ENCODE peak calls at places on chromosomes 2 and 18, in six cellular contexts. Y is endothelial cell of umbilical vein, J is IMR-90, H is ovary, P is adrenal gland, A is HCT116. T is an unnamed sample.

GRCh38 chr18:27378396-27379094 is 193.4 kb upstream of the CHST9 start:
- DNase-seq in Y (peak; percentile 3), J (no peak), H (no peak), P (no peak), A (no peak), T (peak; percentile 5)

GRCh38 chr2:72011356-72011661 is 136.4 kb downstream of the CYP26B1 start:
- DNase-seq in Y (no peak), J (no peak), H (no peak), P (no peak), A (no peak), T (no peak)

GRCh38 chr2:119753041-119753929 is 6.4 kb upstream of the PTPN4 start:
- DNase-seq in Y (peak; percentile 65), J (peak; percentile 56), H (no peak), P (peak; percentile 29), A (peak; percentile 41), T (no peak)

GRCh38 chr18:45672637-45673036 is 51.3 kb upstream of the SLC14A1 start:
- DNase-seq in Y (no peak), J (no peak), H (no peak), P (no peak), A (no peak), T (no peak)

GRCh38 chr2:136238214-136238551 is 120.2 kb upstream of the CXCR4 start:
- DNase-seq in Y (no peak), J (no peak), H (no peak), P (no peak), A (no peak), T (no peak)

GRCh38 chr2:235619544-235619943 is 125.7 kb downstream of the AGAP1 start:
- DNase-seq in Y (no peak), J (no peak), H (no peak), P (no peak), A (no peak), T (no peak)

GRCh38 chr18:54263904-54264336 is 5.4 kb upstream of the POLI start:
- DNase-seq in Y (no peak), J (no peak), H (no peak), P (no peak), A (no peak), T (no peak)

GRCh38 chr2:54471221-54471711 is 15.1 kb downstream of the SPTBN1 start:
- DNase-seq in Y (peak; percentile 65), J (peak; percentile 81), H (no peak), P (peak; percentile 74), A (no peak), T (peak; percentile 78)

GRCh38 chr18:72866901-72867701 is 686 bp downstream of the NETO1 start:
- DNase-seq in Y (no peak), J (no peak), H (no peak), P (no peak), A (no peak), T (no peak)

GRCh38 chr2:208570851-208571763 is 164.5 kb downstream of the PTH2R start:
- DNase-seq in Y (no peak), J (no peak), H (no peak), P (no peak), A (no peak), T (no peak)

GRCh38 chr18:79819951-79820351 is 22.2 kb downstream of the KCNG2 start:
- DNase-seq in Y (no peak), J (no peak), H (no peak), P (no peak), A (no peak), T (no peak)

GRCh38 chr18:78528437-78529228 is 451.0 kb upstream of the SALL3 start:
- DNase-seq in Y (no peak), J (no peak), H (no peak), P (no peak), A (no peak), T (no peak)

GRCh38 chr18:32450874-32451273 is 19.8 kb downstream of the GAREM1 start:
- DNase-seq in Y (no peak), J (no peak), H (no peak), P (no peak), A (no peak), T (no peak)

GRCh38 chr2:240524963-240525718 is 32.6 kb downstream of the ANKMY1 start:
- DNase-seq in Y (no peak), J (no peak), H (no peak), P (no peak), A (no peak), T (no peak)

GRCh38 chr2:240523451-240524281 is 34.1 kb downstream of the ANKMY1 start:
- DNase-seq in Y (no peak), J (no peak), H (no peak), P (no peak), A (no peak), T (no peak)

GRCh38 chr2:240520974-240521350 is 36.8 kb downstream of the ANKMY1 start:
- DNase-seq in Y (no peak), J (no peak), H (no peak), P (no peak), A (no peak), T (no peak)

GRCh38 chr2:240520143-240520973 is 37.4 kb downstream of the ANKMY1 start:
- DNase-seq in Y (no peak), J (no peak), H (no peak), P (no peak), A (no peak), T (no peak)

GRCh38 chr2:240522406-240522805 is 35.4 kb downstream of the ANKMY1 start:
- DNase-seq in Y (no peak), J (no peak), H (no peak), P (no peak), A (no peak), T (no peak)
- H3K9me3 ChIP-seq in Y (peaks cover 5% of the 10 kb centered on the region), J (peaks cover 19% of the 10 kb centered on the region), H (no peaks in the 10 kb centered on the region), P (no peaks in the 10 kb centered on the region), A (peaks cover 27% of the 10 kb centered on the region), T (no peaks in the 10 kb centered on the region)

GRCh38 chr2:105674859-105675541 is 69.7 kb upstream of the NCK2 start:
- DNase-seq in Y (no peak), J (no peak), H (no peak), P (no peak), A (no peak), T (no peak)

GRCh38 chr2:105674406-105674805 is 70.3 kb upstream of the NCK2 start:
- DNase-seq in Y (no peak), J (no peak), H (peak; percentile 58), P (no peak), A (no peak), T (no peak)

GRCh38 chr2:105677901-105678300 is 66.8 kb upstream of the NCK2 start:
- DNase-seq in Y (no peak), J (no peak), H (no peak), P (no peak), A (no peak), T (no peak)

GRCh38 chr2:105678346-105678745 is 66.4 kb upstream of the NCK2 start:
- DNase-seq in Y (no peak), J (no peak), H (no peak), P (no peak), A (no peak), T (no peak)

GRCh38 chr2:105675841-105676240 is 68.9 kb upstream of the NCK2 start:
- DNase-seq in Y (no peak), J (no peak), H (no peak), P (no peak), A (no peak), T (no peak)
- H3K4me3 ChIP-seq in Y (no peak overlapping the region), J (no peak overlapping the region), H (no peak overlapping the region), P (no peak overlapping the region), A (no peak overlapping the region), T (no peak overlapping the region)

DNA sequence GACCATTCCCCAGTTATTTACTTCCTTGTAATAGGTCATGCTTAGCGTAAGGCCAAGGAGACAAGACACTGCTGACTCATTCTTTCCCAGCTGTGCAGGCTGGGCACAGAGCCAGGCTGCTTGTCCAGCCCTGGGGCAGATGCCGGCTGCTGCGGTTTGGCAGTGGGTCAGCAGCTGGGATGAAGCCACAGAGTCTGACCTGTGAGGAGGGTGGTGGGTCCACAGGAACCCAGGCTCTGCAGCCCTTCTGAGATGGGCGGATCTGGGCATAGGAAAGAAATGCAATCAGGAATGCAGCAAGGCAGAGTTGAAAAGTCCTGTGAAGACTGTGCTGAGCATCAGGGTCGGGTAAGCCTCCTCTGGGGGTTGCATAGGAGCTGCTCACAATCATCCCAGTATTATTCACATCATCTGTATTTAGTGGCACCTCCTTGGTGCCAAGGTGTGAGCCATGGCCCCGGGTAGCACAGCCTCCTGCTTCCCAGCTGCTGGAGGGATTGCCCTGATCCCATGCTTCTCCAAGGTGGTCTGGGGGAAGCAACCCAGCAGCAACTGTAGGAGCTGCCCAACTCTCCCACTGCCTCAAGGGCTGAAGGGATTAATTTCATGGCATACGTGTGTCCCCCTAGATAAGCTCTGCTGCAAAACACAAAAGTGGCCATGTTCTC is 139.0 kb downstream of the DDX1 start:
- DNase-seq in Y (peak; percentile 97), J (peak; percentile 92), H (peak; percentile 99), P (peak; percentile 96), A (peak; percentile 81), T (peak; percentile 92)
- TF ChIP-seq POLR2A in Y (peak; percentile 24), J (no peak), H (no peak), P (no peak), A (no peak), T (no peak)

GRCh38 chr2:11936761-11937160 is 190.3 kb downstream of the LPIN1 start:
- DNase-seq in Y (no peak), J (no peak), H (no peak), P (no peak), A (no peak), T (no peak)

GRCh38 chr2:11940121-11940743 is 193.8 kb downstream of the LPIN1 start:
- DNase-seq in Y (no peak), J (no peak), H (no peak), P (no peak), A (no peak), T (no peak)

GRCh38 chr2:11940799-11941198 is 194.4 kb downstream of the LPIN1 start:
- DNase-seq in Y (no peak), J (no peak), H (no peak), P (no peak), A (no peak), T (no peak)

GRCh38 chr2:11939523-11939922 is 193.1 kb downstream of the LPIN1 start:
- DNase-seq in Y (no peak), J (no peak), H (no peak), P (no peak), A (no peak), T (no peak)

GRCh38 chr2:11938196-11938595 is 191.8 kb downstream of the LPIN1 start:
- DNase-seq in Y (no peak), J (peak; percentile 72), H (peak; percentile 77), P (no peak), A (no peak), T (no peak)
- H3K9me3 ChIP-seq in Y (no peaks in the 10 kb centered on the region), J (no peaks in the 10 kb centered on the region), H (no peaks in the 10 kb centered on the region), P (no peaks in the 10 kb centered on the region), A (no peaks in the 10 kb centered on the region), T (no peaks in the 10 kb centered on the region)